ENCODE peak calls at places on chromosomes 12 and 14, in nine cellular contexts. O is Calu3; P is stimulated activated naive CD4-positive, alpha-beta T cell; J is HCT116; K is RWPE1; R is stimulated activated CD8-positive, alpha-beta memory T cell treated with anti-CD3 and anti-CD28 coated beads, Interleukin-2, amount 100 ng/mL, for 48 hours; E is GM20000; D is mucosa of gallbladder; L is adipocyte. B is an unnamed sample.

GRCh38 chr12:130335517-130336392 is 1.9 kb upstream of the PIWIL1 start:
- DNase-seq in O (peak), P (no peak), J (peak), K (peak), R (no peak), E (peak), D (peak), L (peak), B (no peak)

GRCh38 chr14:89615421-89615820 is 198.4 kb upstream of the FOXN3 start:
- DNase-seq in O (no peak), P (no peak), J (no peak), K (no peak), R (no peak), E (no peak), D (no peak), L (no peak), B (no peak)

GRCh38 chr12:89770391-89770790 is 61.8 kb upstream of the ATP2B1 start:
- DNase-seq in O (no peak), P (no peak), J (no peak), K (no peak), R (no peak), E (no peak), D (no peak), L (peak), B (no peak)

GRCh38 chr12:52346596-52346995 is 20.7 kb downstream of the KRT85 start:
- DNase-seq in O (no peak), P (no peak), J (no peak), K (no peak), R (no peak), E (no peak), D (peak), L (no peak), B (peak)

GRCh38 chr12:121330692-121331091 is 21.5 kb downstream of the ANAPC5 start:
- DNase-seq in O (no peak), P (no peak), J (no peak), K (no peak), R (no peak), E (no peak), D (no peak), L (no peak), B (no peak)

GRCh38 chr12:21607701-21608100 is 3.1 kb upstream of the GYS2 start:
- DNase-seq in O (no peak), P (no peak), J (peak), K (no peak), R (no peak), E (no peak), D (no peak), L (peak), B (no peak)

GRCh38 chr12:89140141-89140540 is 212.2 kb downstream of the DUSP6 start:
- DNase-seq in O (no peak), P (no peak), J (no peak), K (no peak), R (no peak), E (no peak), D (no peak), L (no peak), B (no peak)

GRCh38 chr14:92549853-92550244 is 36.3 kb downstream of the RIN3 start:
- DNase-seq in O (no peak), P (no peak), J (no peak), K (no peak), R (no peak), E (no peak), D (no peak), L (no peak), B (peak)

GRCh38 chr12:6167327-6168280 is 32.6 kb upstream of the CD9 start:
- DNase-seq in O (peak), P (no peak), J (peak), K (peak), R (peak), E (peak), D (peak), L (peak), B (no peak)

GRCh38 chr12:104638760-104639319 is 182.1 kb downstream of the CHST11 start:
- DNase-seq in O (no peak), P (no peak), J (no peak), K (no peak), R (no peak), E (no peak), D (no peak), L (no peak), B (no peak)

GRCh38 chr14:55249423-55249822 is 21.8 kb upstream of the FBXO34 start:
- DNase-seq in O (no peak), P (no peak), J (no peak), K (no peak), R (no peak), E (no peak), D (no peak), L (no peak), B (no peak)

GRCh38 chr12:121214171-121214777 is 4.3 kb downstream of the P2RX4 start:
- DNase-seq in O (no peak), P (no peak), J (no peak), K (no peak), R (peak), E (no peak), D (no peak), L (peak), B (no peak)

GRCh38 chr12:11658796-11659195 is 9.3 kb downstream of the ETV6 start:
- DNase-seq in O (no peak), P (no peak), J (no peak), K (no peak), R (no peak), E (no peak), D (no peak), L (peak), B (no peak)

GRCh38 chr12:644293-644639 is 19.0 kb downstream of the NINJ2 start:
- DNase-seq in O (no peak), P (no peak), J (no peak), K (no peak), R (no peak), E (no peak), D (no peak), L (no peak), B (no peak)

GRCh38 chr12:96456265-96456974 is 33.0 kb upstream of the CFAP54 start:
- DNase-seq in O (no peak), P (no peak), J (no peak), K (no peak), R (no peak), E (peak), D (no peak), L (no peak), B (no peak)

GRCh38 chr12:26699237-26699636 is 133.8 kb downstream of the ITPR2 start:
- DNase-seq in O (no peak), P (no peak), J (no peak), K (no peak), R (no peak), E (no peak), D (no peak), L (peak), B (no peak)

GRCh38 chr14:34971381-34971780 is 11.4 kb upstream of the SRP54 start:
- DNase-seq in O (no peak), P (no peak), J (no peak), K (no peak), R (no peak), E (no peak), D (no peak), L (peak), B (no peak)

GRCh38 chr12:119375619-119376018 is 41.1 kb downstream of the CCDC60 start:
- DNase-seq in O (no peak), P (no peak), J (no peak), K (no peak), R (no peak), E (no peak), D (peak), L (no peak), B (no peak)

GRCh38 chr12:32874926-32875325 is 21.7 kb downstream of the PKP2 start:
- DNase-seq in O (no peak), P (no peak), J (no peak), K (no peak), R (no peak), E (no peak), D (no peak), L (no peak), B (no peak)

B was measured in lower leg skin.